ENCODE peak calls at places on chromosomes 5 and 9, in six cellular contexts. P is GM12878; J is cardiac fibroblast; Y is tibial nerve; I is frontal cortex; F is stimulated activated CD8-positive, alpha-beta memory T cell treated with anti-CD3 and anti-CD28 coated beads, Interleukin-15, amount 100 ng/mL, for 4 hours. V is an unnamed sample.

GRCh38 chr5:129460951-129461815 is 1.1 kb downstream of the ADAMTS19 start:
- DNase-seq in P (no peak), J (peak; percentile 24), Y (no peak), I (peak; percentile 48), F (no peak), V (no peak)

GRCh38 chr5:5497132-5497748 is 74.8 kb downstream of the ICE1 start:
- DNase-seq in P (no peak), J (peak; percentile 69), Y (peak; percentile 23), I (peak; percentile 65), F (no peak), V (peak; percentile 72)

GRCh38 chr5:179549973-179550510 is 312 bp upstream of the RUFY1 start:
- DNase-seq in P (peak; percentile 19), J (no peak), Y (no peak), I (peak; percentile 43), F (no peak), V (peak; percentile 62)

GRCh38 chr9:116027951-116028350 is 125.6 kb upstream of the PAPPA start:
- DNase-seq in P (no peak), J (peak; percentile 51), Y (no peak), I (no peak), F (no peak), V (no peak)

GRCh38 chr9:33081128-33081851 is 4.8 kb upstream of the SMU1 start:
- DNase-seq in P (peak; percentile 76), J (peak; percentile 95), Y (no peak), I (peak; percentile 57), F (no peak), V (peak; percentile 69)

GRCh38 chr5:45609661-45610060 is 86.5 kb downstream of the HCN1 start:
- DNase-seq in P (no peak), J (no peak), Y (no peak), I (no peak), F (no peak), V (no peak)

GRCh38 chr5:173735171-173735570 is 118.7 kb upstream of the BOD1 start:
- DNase-seq in P (no peak), J (no peak), Y (no peak), I (no peak), F (no peak), V (no peak)

GRCh38 chr5:170468633-170469032 is 35.2 kb upstream of the KCNIP1 start:
- DNase-seq in P (no peak), J (no peak), Y (no peak), I (no peak), F (no peak), V (no peak)

GRCh38 chr9:34984049-34984448 is 5.5 kb upstream of the DNAJB5 start:
- DNase-seq in P (no peak), J (peak; percentile 49), Y (no peak), I (no peak), F (no peak), V (peak; percentile 39)

GRCh38 chr5:6722015-6722414 is 8.8 kb downstream of the TENT4A start:
- DNase-seq in P (no peak), J (peak; percentile 30), Y (no peak), I (no peak), F (no peak), V (peak; percentile 21)